ENCODE peak calls at places on chromosome 3, in five cellular contexts. D, S, P, L and Q are unnamed samples.

GRCh38 chr3:126476976-126477330 is 1.3 kb upstream of the ZXDC start:
- DNase-seq in L (no peak), D (no peak), P (no peak), S (peak), Q (no peak)

GRCh38 chr3:160945346-160945745 is 159.8 kb downstream of the B3GALNT1 start:
- DNase-seq in S (no peak), P (no peak), L (no peak), D (no peak), Q (no peak)

GRCh38 chr3:197959500-197959890 is 522 bp upstream of the LMLN start:
- DNase-seq in S (no peak), L (no peak), D (no peak), P (no peak), Q (no peak)

GRCh38 chr3:35784162-35784561 is 144.8 kb downstream of the ARPP21 start:
- DNase-seq in S (no peak), D (no peak), L (no peak), P (no peak), Q (no peak)

GRCh38 chr3:46127503-46127902 is 80.6 kb downstream of the CCR1 start:
- DNase-seq in P (no peak), S (no peak), D (no peak), L (no peak), Q (no peak)

GRCh38 chr3:56976666-56977560 is 83.6 kb upstream of the SPATA12 start:
- DNase-seq in L (no peak), D (no peak), P (peak), S (no peak), Q (no peak)

GRCh38 chr3:134463676-134464611 is 21.8 kb downstream of the ANAPC13 start:
- DNase-seq in S (no peak), P (peak), D (no peak), L (peak), Q (no peak)

GRCh38 chr3:190320594-190321362 is 1.5 kb downstream of the CLDN1 start:
- DNase-seq in D (no peak), S (no peak), L (no peak), P (no peak), Q (no peak)

GRCh38 chr3:123294296-123294938 is 92.7 kb downstream of the SEC22A start:
- DNase-seq in S (no peak), L (no peak), D (no peak), P (no peak), Q (no peak)

GRCh38 chr3:187808466-187809291 is 63.4 kb upstream of the BCL6 start:
- DNase-seq in S (no peak), P (no peak), L (no peak), D (no peak), Q (no peak)

GRCh38 chr3:154122912-154123559 is 1.8 kb downstream of the ARHGEF26 start:
- DNase-seq in D (no peak), L (no peak), P (no peak), S (no peak), Q (no peak)

GRCh38 chr3:78972617-78973301 is 795.0 kb downstream of the ROBO1 start:
- DNase-seq in D (no peak), S (no peak), P (no peak), L (no peak), Q (no peak)

GRCh38 chr3:45367451-45367850 is 20.9 kb upstream of the LARS2 start:
- DNase-seq in L (no peak), D (no peak), P (no peak), S (no peak), Q (no peak)

GRCh38 chr3:171351676-171352075 is 108.5 kb downstream of the TNIK start:
- DNase-seq in P (no peak), L (no peak), S (no peak), D (no peak), Q (no peak)

GRCh38 chr3:139285691-139286090 is 58.1 kb upstream of the MRPS22 start:
- DNase-seq in D (no peak), P (no peak), L (no peak), S (no peak), Q (no peak)

GRCh38 chr3:100316656-100317069 is 17.9 kb upstream of the NIT2 start:
- DNase-seq in D (no peak), S (peak), L (no peak), P (peak), Q (no peak)

GRCh38 chr3:57597973-57598351 is 818 bp upstream of the ARF4 start:
- DNase-seq in S (no peak), L (no peak), D (no peak), P (no peak), Q (no peak)

GRCh38 chr3:144259267-144259666 is 287.6 kb downstream of the DIPK2A start:
- DNase-seq in L (no peak), S (no peak), P (no peak), D (no peak), Q (no peak)

GRCh38 chr3:183151716-183152385 is 10.7 kb downstream of the LAMP3 start:
- DNase-seq in S (no peak), L (no peak), P (no peak), D (no peak), Q (no peak)
- TF ChIP-seq TAF1 in S (no peak), L (no peak), P (no peak), D (no peak), Q (no peak)

DNA sequence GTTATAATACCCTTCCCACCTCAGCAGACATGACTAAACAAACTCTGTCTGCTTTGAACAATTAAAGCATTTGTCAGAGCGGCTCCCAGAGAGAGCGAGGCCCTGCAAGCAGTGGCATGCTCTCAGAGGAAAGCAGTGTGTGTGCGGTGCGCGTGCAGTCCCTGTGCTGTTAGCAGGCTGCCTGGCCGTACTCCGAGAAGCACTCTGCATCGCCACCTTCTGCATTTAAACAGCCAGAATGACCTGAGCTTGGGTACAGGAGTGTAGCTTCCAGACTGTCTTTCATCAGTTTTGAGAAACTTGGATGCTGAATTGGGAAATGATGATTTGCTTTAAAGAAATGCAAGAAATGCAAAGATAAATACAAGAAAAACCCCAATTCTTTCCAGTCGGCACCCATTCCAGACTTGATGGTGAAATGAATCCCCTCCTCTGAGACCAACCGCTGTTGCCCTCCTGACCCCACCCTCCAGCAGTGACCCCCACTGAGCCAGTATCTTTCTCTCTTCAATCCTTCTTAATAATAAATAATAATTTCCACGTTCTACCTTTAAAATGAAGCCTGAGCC is 113.5 kb downstream of the VGLL4 start:
- DNase-seq in P (no peak), D (no peak), L (no peak), S (no peak), Q (no peak)
- TF ChIP-seq TAF1 in P (no peak), D (no peak), L (no peak), S (no peak), Q (no peak)

DNA sequence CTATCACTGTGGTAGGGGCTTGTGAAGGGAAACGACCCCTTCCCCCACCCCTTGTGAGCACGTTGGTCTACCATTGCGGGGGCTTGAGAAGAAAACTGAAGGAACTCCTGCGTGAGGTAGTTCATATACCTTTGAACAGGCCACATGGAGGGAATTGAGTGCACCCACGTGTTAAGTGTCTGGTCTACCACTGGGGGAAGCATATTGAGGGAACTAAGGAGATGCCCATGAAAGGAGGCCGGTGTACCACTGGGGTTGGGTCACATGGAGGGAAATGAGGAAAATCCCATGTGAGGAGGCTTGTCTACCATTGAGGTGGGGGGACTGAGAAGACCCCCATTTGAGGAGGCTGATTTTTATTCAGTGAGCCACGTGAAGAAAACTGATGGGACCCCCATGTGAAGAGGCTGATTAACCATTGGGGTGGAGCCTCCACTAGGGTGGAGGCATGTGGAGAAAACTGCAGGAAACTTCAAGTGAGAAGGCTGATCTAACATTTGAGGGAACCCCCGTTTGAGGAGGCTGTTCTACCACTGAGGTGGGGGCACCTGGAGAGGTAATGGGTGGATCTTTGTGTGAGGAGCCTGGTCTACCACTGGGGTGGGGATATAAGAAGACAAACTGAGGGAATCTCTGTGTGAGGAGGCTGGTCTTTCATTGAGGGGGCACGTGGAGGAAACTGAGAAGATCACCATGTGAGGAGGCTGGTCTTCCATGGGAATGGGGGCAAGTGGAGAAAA is 163.2 kb downstream of the FBLN2 start:
- DNase-seq in L (no peak), D (no peak), S (no peak), P (no peak), Q (no peak)
- TF ChIP-seq TAF1 in L (no peak), D (no peak), S (no peak), P (no peak), Q (no peak)

GRCh38 chr3:48594431-48595049 is 589 bp downstream of the COL7A1 start:
- DNase-seq in P (peak), D (no peak), S (no peak), L (no peak), Q (no peak)

GRCh38 chr3:48595526-48596121 is 495 bp upstream of the COL7A1 start:
- DNase-seq in D (no peak), P (peak), L (peak), S (peak), Q (no peak)

GRCh38 chr3:48596157-48596556 is 1.0 kb upstream of the COL7A1 start:
- DNase-seq in D (no peak), P (no peak), L (no peak), S (no peak), Q (no peak)

GRCh38 chr3:48596676-48597407 is 1.7 kb upstream of the COL7A1 start:
- DNase-seq in S (no peak), D (no peak), L (no peak), P (no peak), Q (no peak)

DNA sequence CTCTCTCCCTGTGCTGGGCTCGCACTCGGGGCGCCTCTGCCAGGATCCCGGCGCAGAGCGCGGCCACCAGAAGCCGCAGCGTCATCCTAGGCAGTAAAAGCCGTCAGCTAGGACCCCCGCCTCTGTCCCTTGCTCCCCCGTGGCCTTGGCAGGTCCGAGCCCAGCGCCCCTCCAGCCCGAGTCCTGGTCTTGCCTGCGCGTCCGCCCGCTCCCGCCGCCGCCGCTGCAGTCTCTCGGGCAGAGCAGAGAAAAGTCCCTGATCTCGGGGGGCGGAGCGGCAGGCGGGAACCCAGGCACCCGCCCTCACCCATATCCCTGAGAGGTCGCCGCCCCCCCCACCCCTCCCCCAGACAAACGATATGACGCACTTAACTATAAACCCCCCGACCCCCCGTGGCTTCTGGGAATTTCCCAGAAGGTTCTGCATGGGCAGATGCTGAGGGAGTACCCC is at the start of gene COL7A1:
- DNase-seq in D (no peak), P (peak), L (no peak), S (no peak), Q (no peak)
- TF ChIP-seq TAF1 in D (no peak), P (no peak), L (peak), S (no peak), Q (no peak)

GRCh38 chr3:6444888-6445658 is 415.8 kb upstream of the GRM7 start:
- DNase-seq in L (no peak), D (no peak), P (no peak), S (peak), Q (no peak)
- TF ChIP-seq TAF1 in L (no peak), D (no peak), P (no peak), S (no peak), Q (no peak)